ENCODE peak calls at places on chromosomes 5 and 9, in six cellular contexts. Y is transverse colon, X is A549, V is coronary artery, L is substantia nigra, S is vagina. N is an unnamed sample.

GRCh38 chr5:123949807-123950206 is 437.8 kb downstream of the CSNK1G3 start:
- DNase-seq in Y (no peak), X (no peak), V (no peak), L (no peak), S (no peak), N (no peak)

GRCh38 chr9:92654481-92655301 is 15.2 kb downstream of the IPPK start:
- DNase-seq in Y (no peak), X (no peak), V (no peak), L (no peak), S (no peak), N (no peak)

GRCh38 chr9:98922721-98923435 is 20.8 kb upstream of the COL15A1 start:
- DNase-seq in Y (no peak), X (no peak), V (no peak), L (no peak), S (no peak), N (no peak)

GRCh38 chr9:81574399-81574798 is 114.9 kb downstream of the TLE1 start:
- DNase-seq in Y (no peak), X (no peak), V (no peak), L (no peak), S (no peak), N (no peak)

GRCh38 chr9:26677965-26678745 is 214.4 kb downstream of the CAAP1 start:
- DNase-seq in Y (no peak), X (no peak), V (no peak), L (no peak), S (no peak), N (no peak)

GRCh38 chr9:111936391-111936790 is 39.8 kb downstream of the UGCG start:
- DNase-seq in Y (no peak), X (no peak), V (no peak), L (no peak), S (no peak), N (no peak)

GRCh38 chr5:6581559-6582426 is 51.1 kb downstream of the NSUN2 start:
- DNase-seq in Y (no peak), X (no peak), V (no peak), L (no peak), S (peak), N (no peak)

GRCh38 chr9:98958271-98958989 is 14.7 kb downstream of the COL15A1 start:
- DNase-seq in Y (no peak), X (no peak), V (peak), L (no peak), S (no peak), N (no peak)

GRCh38 chr9:129697956-129698757 is 32.7 kb downstream of the PRRX2 start:
- DNase-seq in Y (peak), X (no peak), V (peak), L (no peak), S (peak), N (no peak)

GRCh38 chr9:114278881-114279570 is 43.9 kb upstream of the ORM1 start:
- DNase-seq in Y (no peak), X (peak), V (peak), L (no peak), S (peak), N (no peak)

GRCh38 chr5:63686938-63687337 is 275.3 kb downstream of the HTR1A start:
- DNase-seq in Y (no peak), X (no peak), V (no peak), L (no peak), S (no peak), N (no peak)

GRCh38 chr9:70641631-70642030 is 227.2 kb upstream of the KLF9 start:
- DNase-seq in Y (no peak), X (no peak), V (no peak), L (no peak), S (no peak), N (no peak)

GRCh38 chr5:52799358-52799982 is 11.8 kb downstream of the ITGA1 start:
- DNase-seq in Y (peak), X (no peak), V (peak), L (no peak), S (no peak), N (peak)

GRCh38 chr9:72871685-72872084 is 81.2 kb downstream of the ALDH1A1 start:
- DNase-seq in Y (no peak), X (no peak), V (no peak), L (no peak), S (no peak), N (no peak)

GRCh38 chr5:172133359-172134029 is 54.5 kb downstream of the STK10 start:
- DNase-seq in Y (no peak), X (no peak), V (no peak), L (no peak), S (no peak), N (no peak)

DNA sequence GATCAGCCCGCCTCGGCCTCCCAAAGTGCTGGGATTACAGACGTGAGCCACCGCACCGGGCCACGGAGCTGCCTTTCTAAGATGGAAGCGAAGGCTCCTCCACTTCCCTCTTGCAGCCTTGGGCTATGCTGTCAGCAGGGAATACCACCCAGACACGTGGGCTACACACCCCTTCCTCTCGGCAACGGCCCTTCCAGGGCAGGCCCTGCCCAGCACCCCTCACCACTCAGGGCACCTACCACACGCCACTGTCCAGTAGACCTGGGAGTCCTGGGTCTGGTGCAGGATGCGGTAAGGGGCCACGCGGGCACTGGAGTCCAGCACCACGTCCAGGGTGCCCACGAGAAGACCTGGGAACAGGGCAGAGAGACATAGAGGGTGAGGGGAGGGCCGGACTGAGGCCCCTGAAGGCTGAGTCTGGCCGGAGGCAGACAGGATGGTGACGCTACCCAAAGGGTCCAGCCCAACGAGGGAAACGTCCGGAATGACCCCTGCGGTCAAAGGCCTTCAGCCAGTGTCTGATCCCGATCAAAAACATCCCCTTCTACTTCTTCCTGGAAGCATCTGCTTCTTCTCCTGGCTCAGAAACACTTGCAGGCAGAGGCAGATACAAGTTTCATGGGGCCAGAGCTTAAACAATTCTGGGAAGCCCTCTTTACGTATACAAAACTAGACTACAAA is 3.1 kb downstream of the TBC1D9B start:
- DNase-seq in Y (no peak), X (no peak), V (no peak), L (no peak), S (no peak), N (no peak)
- H3K27ac ChIP-seq in Y (no peak), X (no peak), V (no peak), L (no peak), S (no peak), N (no peak)

DNA sequence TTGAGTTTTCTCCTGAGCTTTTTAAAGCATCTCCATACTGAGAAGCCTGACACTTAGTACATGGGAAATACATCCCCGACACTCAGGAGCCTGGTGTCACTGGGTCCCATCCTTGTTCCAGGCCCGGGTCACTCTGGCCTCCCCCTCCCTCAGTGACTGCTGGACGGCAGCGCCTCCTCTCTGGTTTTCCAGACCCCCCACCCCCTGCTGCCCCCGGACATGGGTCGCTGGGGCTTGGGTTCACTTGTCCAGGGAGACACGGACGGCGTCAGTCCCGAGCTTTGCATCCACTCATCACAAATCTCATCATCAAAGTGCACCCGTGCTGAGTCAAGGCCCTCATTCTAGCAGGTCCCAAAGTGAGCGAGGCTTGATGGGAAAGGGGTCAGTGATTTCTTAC is 243.0 kb downstream of the IRX2 start:
- DNase-seq in Y (no peak), X (no peak), V (peak), L (no peak), S (no peak), N (no peak)
- H3K27ac ChIP-seq in Y (no peak), X (no peak), V (no peak), L (no peak), S (no peak), N (no peak)

DNA sequence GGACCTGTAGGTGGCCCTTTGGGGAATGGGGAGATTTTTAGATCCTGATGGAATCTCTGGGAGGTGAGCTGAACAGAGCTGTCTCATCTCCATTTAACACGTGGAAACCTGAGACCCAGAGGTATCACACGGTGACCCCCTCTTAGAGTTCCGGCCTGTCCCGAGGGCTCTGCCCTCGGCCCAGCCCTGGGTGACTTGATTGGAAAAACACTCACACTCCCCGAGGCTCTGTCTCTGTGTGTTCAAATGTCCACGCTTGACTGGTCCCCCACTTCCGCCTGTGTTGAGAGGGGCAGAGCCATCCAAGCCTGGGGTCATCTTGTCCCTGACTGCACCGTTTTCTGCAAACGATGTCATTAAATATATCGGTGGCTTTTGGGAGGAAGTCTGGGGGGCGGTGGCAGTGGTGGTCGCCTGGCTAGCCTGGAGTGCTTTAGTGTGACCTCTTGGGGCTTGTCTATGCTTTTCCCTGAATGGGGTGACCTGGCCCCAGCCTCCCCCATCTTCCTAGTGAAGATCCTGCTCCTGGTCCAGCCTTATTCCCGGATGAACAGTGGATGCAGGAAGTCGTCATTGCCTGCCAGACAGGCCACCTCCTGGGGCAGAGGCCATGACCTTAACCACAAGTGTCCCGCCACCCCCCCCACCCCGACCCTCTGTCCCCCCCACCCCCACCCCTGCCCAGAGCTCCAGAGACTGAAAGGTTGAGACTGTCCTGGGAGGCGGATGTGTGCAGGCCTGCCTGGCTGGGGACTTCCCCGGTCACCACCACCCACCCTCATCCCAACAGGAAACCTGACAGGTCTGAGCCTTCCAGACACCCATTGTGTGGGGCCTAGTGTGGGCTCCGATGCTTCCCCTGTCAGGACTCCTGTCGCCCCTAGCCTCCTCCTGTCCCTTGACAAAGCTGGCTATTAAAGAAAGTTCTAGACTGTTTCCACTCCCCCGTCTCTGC is 5.3 kb upstream of the DAB2IP start:
- DNase-seq in Y (no peak), X (no peak), V (no peak), L (no peak), S (no peak), N (no peak)
- H3K27ac ChIP-seq in Y (no peak), X (no peak), V (no peak), L (no peak), S (no peak), N (no peak)

GRCh38 chr9:91403665-91404543 is 19.7 kb downstream of the NFIL3 start:
- DNase-seq in Y (no peak), X (no peak), V (no peak), L (no peak), S (no peak), N (no peak)

GRCh38 chr9:91408475-91408874 is 15.2 kb downstream of the NFIL3 start:
- DNase-seq in Y (no peak), X (no peak), V (no peak), L (no peak), S (no peak), N (no peak)

GRCh38 chr9:91411096-91411771 is 12.4 kb downstream of the NFIL3 start:
- DNase-seq in Y (no peak), X (no peak), V (no peak), L (no peak), S (no peak), N (no peak)

GRCh38 chr9:91405343-91406077 is 18.1 kb downstream of the NFIL3 start:
- DNase-seq in Y (no peak), X (no peak), V (no peak), L (no peak), S (no peak), N (no peak)

GRCh38 chr9:91407580-91408275 is 15.9 kb downstream of the NFIL3 start:
- DNase-seq in Y (no peak), X (no peak), V (no peak), L (no peak), S (no peak), N (no peak)
- H3K27ac ChIP-seq in Y (no peak), X (no peak), V (no peak), L (no peak), S (no peak), N (no peak)

GRCh38 chr5:158394102-158394501 is 535.2 kb upstream of the CLINT1 start:
- DNase-seq in Y (no peak), X (no peak), V (no peak), L (no peak), S (no peak), N (no peak)
- H3K27ac ChIP-seq in Y (no peak), X (no peak), V (no peak), L (no peak), S (no peak), N (no peak)

GRCh38 chr5:59745422-59745863 is 148.1 kb downstream of the PDE4D start:
- DNase-seq in Y (peak), X (peak), V (peak), L (no peak), S (peak), N (no peak)
- H3K27ac ChIP-seq in Y (peak), X (peak), V (peak), L (no peak), S (peak), N (no peak)

DNA sequence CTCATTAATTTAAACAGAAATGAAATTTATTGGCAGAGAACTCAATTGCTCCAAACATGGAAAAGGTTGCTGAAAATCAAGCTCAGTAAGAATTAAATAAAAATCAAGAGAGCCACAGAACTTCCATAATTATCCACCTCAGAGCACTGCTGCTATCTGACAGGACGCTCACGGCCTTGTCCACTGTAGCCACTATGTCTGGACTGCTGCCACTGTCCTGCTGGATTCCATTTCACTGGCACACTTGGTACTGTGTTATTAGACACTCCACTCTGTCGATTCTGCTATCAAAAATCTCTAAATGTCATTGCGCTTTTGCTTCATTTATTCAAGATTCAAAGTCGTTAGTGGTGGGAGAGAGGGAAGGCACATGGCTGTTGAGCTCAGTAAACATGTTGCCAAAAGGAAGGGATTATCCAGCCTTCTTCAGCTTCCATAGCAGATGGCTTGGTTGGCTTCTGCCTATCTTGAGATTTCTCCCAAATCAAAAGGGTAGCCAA is 815.0 kb downstream of the CDH18 start:
- DNase-seq in Y (no peak), X (no peak), V (no peak), L (no peak), S (no peak), N (no peak)
- H3K27ac ChIP-seq in Y (no peak), X (no peak), V (no peak), L (no peak), S (no peak), N (no peak)

GRCh38 chr5:9388941-9389674 is 156.8 kb downstream of the SEMA5A start:
- DNase-seq in Y (no peak), X (no peak), V (no peak), L (no peak), S (no peak), N (no peak)
- H3K27ac ChIP-seq in Y (no peak), X (no peak), V (no peak), L (no peak), S (no peak), N (no peak)

N was measured in caudate nucleus.